ENCODE peak calls at places on chromosomes 6 and 20, in four cellular contexts. Y is heart left ventricle, W is Calu3, S is SK-N-SH. H is an unnamed sample.

GRCh38 chr20:46826343-46826984 is 68.2 kb upstream of the EYA2 start:
- DNase-seq in Y (no peak), W (no peak), S (no peak), H (no peak)

GRCh38 chr6:9025223-9025622 is 589.9 kb upstream of the SLC35B3 start:
- DNase-seq in Y (no peak), W (no peak), S (no peak), H (no peak)

GRCh38 chr6:38064431-38064830 is 244.9 kb downstream of the ZFAND3 start:
- DNase-seq in Y (no peak), W (no peak), S (no peak), H (no peak)

GRCh38 chr6:22099241-22099640 is 197.6 kb downstream of the PRL start:
- DNase-seq in Y (no peak), W (no peak), S (no peak), H (no peak)

GRCh38 chr6:33597551-33598322 is 17.7 kb upstream of the BAK1 start:
- DNase-seq in Y (peak; percentile 78), W (no peak), S (no peak), H (no peak)

GRCh38 chr6:43604174-43604573 is 24.9 kb downstream of the GTPBP2 start:
- DNase-seq in Y (no peak), W (no peak), S (no peak), H (no peak)

GRCh38 chr6:53361549-53362031 is 12.8 kb upstream of the ELOVL5 start:
- DNase-seq in Y (no peak), W (no peak), S (no peak), H (no peak)

GRCh38 chr6:165611294-165611693 is 51.7 kb downstream of the PDE10A start:
- DNase-seq in Y (no peak), W (no peak), S (no peak), H (no peak)

GRCh38 chr20:13220194-13220856 is 749 bp upstream of the ISM1 start:
- DNase-seq in Y (peak; percentile 70), W (peak; percentile 32), S (peak; percentile 66), H (peak; percentile 62)

GRCh38 chr6:22025468-22026159 is 271.2 kb downstream of the PRL start:
- DNase-seq in Y (no peak), W (no peak), S (peak; percentile 16), H (peak; percentile 39)

GRCh38 chr6:170434114-170434820 is 118.8 kb downstream of the PSMB1 start:
- DNase-seq in Y (no peak), W (no peak), S (no peak), H (no peak)

GRCh38 chr6:1392813-1393640 is 3.7 kb downstream of the FOXF2 start:
- DNase-seq in Y (peak; percentile 52), W (no peak), S (no peak), H (no peak)

GRCh38 chr20:57928181-57928967 is 218.6 kb upstream of the PMEPA1 start:
- DNase-seq in Y (no peak), W (no peak), S (no peak), H (no peak)

GRCh38 chr6:137271245-137272183 is 52.3 kb upstream of the IFNGR1 start:
- DNase-seq in Y (no peak), W (no peak), S (peak; percentile 30), H (no peak)

GRCh38 chr6:138465007-138465645 is 34.2 kb downstream of the NHSL1 start:
- DNase-seq in Y (no peak), W (peak; percentile 49), S (no peak), H (no peak)

GRCh38 chr6:170034294-170034693 is 256.6 kb downstream of the DLL1 start:
- DNase-seq in Y (no peak), W (no peak), S (no peak), H (no peak)

GRCh38 chr20:51497542-51498467 is 44.7 kb downstream of the NFATC2 start:
- DNase-seq in Y (peak; percentile 66), W (no peak), S (no peak), H (no peak)

GRCh38 chr6:159594106-159594749 is 98.8 kb downstream of the SOD2 start:
- DNase-seq in Y (no peak), W (no peak), S (no peak), H (no peak)

GRCh38 chr6:159594750-159595117 is 98.3 kb downstream of the SOD2 start:
- DNase-seq in Y (no peak), W (no peak), S (no peak), H (no peak)

GRCh38 chr6:43708857-43709653 is 21.5 kb upstream of the MRPS18A start:
- DNase-seq in Y (no peak), W (peak; percentile 31), S (no peak), H (no peak)

GRCh38 chr20:17680128-17680835 is 1.8 kb downstream of the RRBP1 start:
- DNase-seq in Y (peak; percentile 75), W (peak; percentile 17), S (no peak), H (peak; percentile 43)

GRCh38 chr20:32482251-32483220 is 102.6 kb downstream of the NOL4L start:
- DNase-seq in Y (no peak), W (peak; percentile 52), S (peak; percentile 73), H (no peak)

GRCh38 chr6:80520195-80520594 is 413.7 kb downstream of the BCKDHB start:
- DNase-seq in Y (no peak), W (no peak), S (no peak), H (no peak)

GRCh38 chr20:54306985-54307710 is 99.3 kb downstream of the PFDN4 start:
- DNase-seq in Y (no peak), W (no peak), S (no peak), H (no peak)

GRCh38 chr6:134253681-134254080 is 64.2 kb downstream of the SGK1 start:
- DNase-seq in Y (no peak), W (no peak), S (peak; percentile 12), H (no peak)

GRCh38 chr6:106519460-106520394 is 109.6 kb downstream of the RTN4IP1 start:
- DNase-seq in Y (peak; percentile 80), W (no peak), S (no peak), H (no peak)

GRCh38 chr20:33944914-33945313 is 48.8 kb upstream of the RALY start:
- DNase-seq in Y (no peak), W (no peak), S (no peak), H (no peak)

GRCh38 chr6:36959555-36960250 is 5.2 kb downstream of the PI16 start:
- DNase-seq in Y (no peak), W (no peak), S (no peak), H (no peak)

GRCh38 chr6:15595461-15596173 is 67.2 kb downstream of the DTNBP1 start:
- DNase-seq in Y (no peak), W (no peak), S (no peak), H (no peak)

GRCh38 chr20:18778993-18779392 is 34.6 kb upstream of the SCP2D1 start:
- DNase-seq in Y (no peak), W (no peak), S (no peak), H (no peak)

GRCh38 chr6:26322645-26323482 is 42.1 kb upstream of the BTN3A2 start:
- DNase-seq in Y (no peak), W (peak; percentile 89), S (peak; percentile 48), H (no peak)

GRCh38 chr20:50475879-50476292 is 34.3 kb upstream of the PTPN1 start:
- DNase-seq in Y (no peak), W (peak; percentile 64), S (no peak), H (no peak)

GRCh38 chr20:49690899-49691620 is 22.6 kb downstream of the B4GALT5 start:
- DNase-seq in Y (no peak), W (peak; percentile 83), S (no peak), H (no peak)

GRCh38 chr20:1722513-1723050 is 65.0 kb upstream of the SIRPG start:
- DNase-seq in Y (no peak), W (no peak), S (no peak), H (no peak)

GRCh38 chr6:152309648-152310047 is 327.5 kb downstream of the SYNE1 start:
- DNase-seq in Y (no peak), W (no peak), S (no peak), H (no peak)

GRCh38 chr6:145929037-145929633 is 35.0 kb downstream of the SHPRH start:
- DNase-seq in Y (no peak), W (no peak), S (peak; percentile 3), H (no peak)

GRCh38 chr6:91276315-91276714 is 689.4 kb upstream of the MAP3K7 start:
- DNase-seq in Y (no peak), W (no peak), S (peak; percentile 18), H (no peak)
- TF ChIP-seq CTCF in Y (peak; percentile 39), W (no peak), S (peak; percentile 52), H (no peak)

GRCh38 chr20:59770851-59771250 is 162.6 kb downstream of the SYCP2 start:
- DNase-seq in Y (no peak), W (no peak), S (no peak), H (no peak)

GRCh38 chr20:59772373-59772705 is 161.1 kb downstream of the SYCP2 start:
- DNase-seq in Y (no peak), W (no peak), S (no peak), H (no peak)

GRCh38 chr20:59772931-59773913 is 160.2 kb downstream of the SYCP2 start:
- DNase-seq in Y (no peak), W (peak; percentile 78), S (no peak), H (no peak)

GRCh38 chr20:59770270-59770669 is 163.2 kb downstream of the SYCP2 start:
- DNase-seq in Y (no peak), W (peak; percentile 76), S (no peak), H (no peak)

GRCh38 chr20:59771506-59772372 is 161.7 kb downstream of the SYCP2 start:
- DNase-seq in Y (no peak), W (no peak), S (no peak), H (no peak)
- TF ChIP-seq CTCF in Y (no peak), W (no peak), S (no peak), H (no peak)

GRCh38 chr20:63864545-63864977 is 509 bp upstream of the TPD52L2 start:
- DNase-seq in Y (no peak), W (no peak), S (no peak), H (no peak)
- TF ChIP-seq CTCF in Y (peak; percentile 10), W (no peak), S (peak; percentile 11), H (no peak)

GRCh38 chr6:100176951-100177710 is 183.1 kb upstream of the MCHR2 start:
- DNase-seq in Y (no peak), W (no peak), S (no peak), H (no peak)

GRCh38 chr6:100175814-100176275 is 181.8 kb upstream of the MCHR2 start:
- DNase-seq in Y (no peak), W (peak; percentile 31), S (no peak), H (no peak)

GRCh38 chr6:100173211-100173610 is 179.2 kb upstream of the MCHR2 start:
- DNase-seq in Y (no peak), W (no peak), S (no peak), H (no peak)

GRCh38 chr6:100177956-100178355 is 183.9 kb upstream of the MCHR2 start:
- DNase-seq in Y (no peak), W (no peak), S (no peak), H (no peak)

GRCh38 chr6:100176321-100176950 is 182.4 kb upstream of the MCHR2 start:
- DNase-seq in Y (no peak), W (peak; percentile 53), S (no peak), H (no peak)
- TF ChIP-seq CTCF in Y (peak; percentile 30), W (peak; percentile 26), S (peak; percentile 69), H (no peak)

H was measured in mesothelial cell of epicardium.